ENCODE peak calls at places on chromosomes 3 and 15, in seven cellular contexts. J is Daoy, Z is endothelial cell, F is right lobe of liver, R is left cardiac atrium, O is A549, V is stomach. C is an unnamed sample.

GRCh38 chr15:78129098-78130011 is 1.9 kb downstream of the CIB2 start:
- DNase-seq in V (no peak), O (no peak), F (no peak), Z (no peak), R (peak; percentile 39), J (peak; percentile 59), C (peak; percentile 78)

GRCh38 chr3:23217872-23218554 is 14.9 kb downstream of the UBE2E2 start:
- DNase-seq in Z (no peak), V (no peak), O (no peak), R (no peak), J (no peak), F (no peak), C (no peak)

GRCh38 chr3:165390171-165390570 is 194.0 kb upstream of the SLITRK3 start:
- DNase-seq in F (no peak), O (no peak), J (no peak), R (no peak), Z (no peak), V (no peak), C (no peak)

GRCh38 chr3:21705769-21706168 is 45.2 kb downstream of the ZNF385D start:
- DNase-seq in Z (no peak), F (peak; percentile 91), J (no peak), V (peak; percentile 42), R (peak; percentile 47), O (no peak), C (no peak)

GRCh38 chr15:60859996-60860494 is 369.1 kb downstream of the RORA start:
- DNase-seq in V (no peak), Z (no peak), F (no peak), J (no peak), O (no peak), R (no peak), C (no peak)

GRCh38 chr3:182738583-182739514 is 54.5 kb upstream of the ATP11B start:
- DNase-seq in J (peak; percentile 15), F (no peak), Z (no peak), O (no peak), V (peak; percentile 81), R (no peak), C (peak; percentile 51)

GRCh38 chr3:115074502-115074901 is 72.6 kb downstream of the ZBTB20 start:
- DNase-seq in V (no peak), J (no peak), Z (no peak), R (no peak), O (no peak), F (no peak), C (no peak)

GRCh38 chr15:79834496-79834895 is 62.3 kb downstream of the MTHFS start:
- DNase-seq in Z (no peak), O (no peak), J (no peak), V (peak; percentile 39), R (no peak), F (no peak), C (no peak)

C was measured in DMS 273 treated with DMSO at 0.1 percent for 48 hours.